ENCODE peak calls at places on chromosomes 11 and 22, in four cellular contexts. One of them, this sample, is unnamed.

GRCh38 chr22:38144025-38144405 is 33.5 kb upstream of the BAIAP2L2 start:
- DNase-seq in left ventricle myocardium inferior: no peak
- DNase-seq in transverse colon: no peak
- DNase-seq in MM.1S: no peak
- DNase-seq in this sample: no peak

GRCh38 chr11:86374586-86374985 is at the start of gene CCDC81:
- DNase-seq in MM.1S: no peak
- DNase-seq in transverse colon: no peak
- DNase-seq in left ventricle myocardium inferior: no peak
- DNase-seq in this sample: peak; percentile 46

GRCh38 chr11:65134952-65135632 is 773 bp upstream of the SYVN1 start:
- DNase-seq in left ventricle myocardium inferior: peak; percentile 89
- DNase-seq in transverse colon: peak; percentile 95
- DNase-seq in MM.1S: peak; percentile 96
- DNase-seq in this sample: peak; percentile 93

GRCh38 chr11:66176650-66177049 is 91.8 kb upstream of the RAB1B start:
- DNase-seq in transverse colon: no peak
- DNase-seq in MM.1S: no peak
- DNase-seq in left ventricle myocardium inferior: no peak
- DNase-seq in this sample: no peak

GRCh38 chr11:72787262-72788104 is 6.4 kb downstream of the STARD10 start:
- DNase-seq in MM.1S: no peak
- DNase-seq in left ventricle myocardium inferior: no peak
- DNase-seq in transverse colon: peak; percentile 72
- DNase-seq in this sample: no peak

GRCh38 chr11:11425806-11426205 is 72.8 kb upstream of the CSNK2A3 start:
- DNase-seq in left ventricle myocardium inferior: no peak
- DNase-seq in MM.1S: no peak
- DNase-seq in transverse colon: no peak
- DNase-seq in this sample: no peak

GRCh38 chr11:15101072-15101701 is 13.5 kb upstream of the INSC start:
- DNase-seq in MM.1S: peak; percentile 62
- DNase-seq in left ventricle myocardium inferior: peak; percentile 34
- DNase-seq in transverse colon: peak; percentile 73
- DNase-seq in this sample: peak; percentile 63

GRCh38 chr11:69201764-69202370 is 46.1 kb downstream of the SMIM38 start:
- DNase-seq in MM.1S: no peak
- DNase-seq in left ventricle myocardium inferior: no peak
- DNase-seq in transverse colon: no peak
- DNase-seq in this sample: no peak

GRCh38 chr11:17978553-17979287 is 34.1 kb downstream of the SERGEF start:
- DNase-seq in MM.1S: peak; percentile 36
- DNase-seq in transverse colon: peak; percentile 42
- DNase-seq in left ventricle myocardium inferior: peak; percentile 42
- DNase-seq in this sample: no peak

GRCh38 chr11:101046947-101047346 is 82.7 kb downstream of the PGR start:
- DNase-seq in left ventricle myocardium inferior: no peak
- DNase-seq in MM.1S: no peak
- DNase-seq in transverse colon: no peak
- DNase-seq in this sample: no peak

GRCh38 chr11:60485987-60486386 is 6.6 kb upstream of the MS4A12 start:
- DNase-seq in left ventricle myocardium inferior: no peak
- DNase-seq in MM.1S: peak; percentile 90
- DNase-seq in transverse colon: peak; percentile 34
- DNase-seq in this sample: no peak

GRCh38 chr11:120432056-120433018 is 79.2 kb upstream of the GRIK4 start:
- DNase-seq in transverse colon: no peak
- DNase-seq in MM.1S: no peak
- DNase-seq in left ventricle myocardium inferior: no peak
- DNase-seq in this sample: no peak

GRCh38 chr11:117271208-117271607 is 19.9 kb upstream of the BACE1-AS start:
- DNase-seq in MM.1S: no peak
- DNase-seq in left ventricle myocardium inferior: no peak
- DNase-seq in transverse colon: no peak
- DNase-seq in this sample: no peak

GRCh38 chr11:87529486-87529885 is 491.8 kb downstream of the TMEM135 start:
- DNase-seq in transverse colon: no peak
- DNase-seq in MM.1S: no peak
- DNase-seq in left ventricle myocardium inferior: no peak
- DNase-seq in this sample: no peak

GRCh38 chr11:71206186-71206585 is 46.2 kb downstream of the SHANK2 start:
- DNase-seq in transverse colon: peak; percentile 33
- DNase-seq in MM.1S: no peak
- DNase-seq in left ventricle myocardium inferior: no peak
- DNase-seq in this sample: peak; percentile 45

GRCh38 chr22:34841321-34841901 is 224.5 kb upstream of the ISX start:
- DNase-seq in transverse colon: no peak
- DNase-seq in left ventricle myocardium inferior: no peak
- DNase-seq in MM.1S: no peak
- DNase-seq in this sample: no peak

GRCh38 chr11:16789061-16789415 is 50.6 kb downstream of the C11orf58 start:
- DNase-seq in MM.1S: no peak
- DNase-seq in transverse colon: no peak
- DNase-seq in left ventricle myocardium inferior: no peak
- DNase-seq in this sample: peak; percentile 55

GRCh38 chr11:70696076-70696475 is 297.7 kb downstream of the CTTN start:
- DNase-seq in MM.1S: no peak
- DNase-seq in left ventricle myocardium inferior: no peak
- DNase-seq in transverse colon: no peak
- DNase-seq in this sample: peak; percentile 1

GRCh38 chr22:37088108-37088605 is 21.4 kb downstream of the TMPRSS6 start:
- DNase-seq in transverse colon: no peak
- DNase-seq in left ventricle myocardium inferior: no peak
- DNase-seq in MM.1S: no peak
- DNase-seq in this sample: no peak

GRCh38 chr11:129785383-129786111 is 30.1 kb upstream of the TMEM45B start:
- DNase-seq in MM.1S: no peak
- DNase-seq in transverse colon: no peak
- DNase-seq in left ventricle myocardium inferior: no peak
- DNase-seq in this sample: no peak
- TF ChIP-seq CTCF in MM.1S: peak; percentile 15
- TF ChIP-seq CTCF in transverse colon: no peak
- TF ChIP-seq CTCF in left ventricle myocardium inferior: peak; percentile 36
- TF ChIP-seq CTCF in this sample: peak; percentile 29

GRCh38 chr11:76694664-76695063 is 24.1 kb upstream of the LRRC32 start:
- DNase-seq in transverse colon: no peak
- DNase-seq in left ventricle myocardium inferior: no peak
- DNase-seq in MM.1S: no peak
- DNase-seq in this sample: no peak
- H3K4me3 ChIP-seq in transverse colon: no peak overlapping the region
- H3K4me3 ChIP-seq in left ventricle myocardium inferior: no peak overlapping the region
- H3K4me3 ChIP-seq in MM.1S: no peak overlapping the region
- H3K4me3 ChIP-seq in this sample: no peak overlapping the region

GRCh38 chr22:16609548-16610261 is 17.1 kb upstream of the CCT8L2 start:
- DNase-seq in transverse colon: no peak
- DNase-seq in left ventricle myocardium inferior: no peak
- DNase-seq in MM.1S: no peak
- DNase-seq in this sample: no peak
- H3K27me3 ChIP-seq in transverse colon: peaks cover 26% of the 10 kb centered on the region
- H3K27me3 ChIP-seq in left ventricle myocardium inferior: peaks cover 76% of the 10 kb centered on the region
- H3K27me3 ChIP-seq in MM.1S: no peaks in the 10 kb centered on the region
- H3K27me3 ChIP-seq in this sample: peaks cover 26% of the 10 kb centered on the region

DNA sequence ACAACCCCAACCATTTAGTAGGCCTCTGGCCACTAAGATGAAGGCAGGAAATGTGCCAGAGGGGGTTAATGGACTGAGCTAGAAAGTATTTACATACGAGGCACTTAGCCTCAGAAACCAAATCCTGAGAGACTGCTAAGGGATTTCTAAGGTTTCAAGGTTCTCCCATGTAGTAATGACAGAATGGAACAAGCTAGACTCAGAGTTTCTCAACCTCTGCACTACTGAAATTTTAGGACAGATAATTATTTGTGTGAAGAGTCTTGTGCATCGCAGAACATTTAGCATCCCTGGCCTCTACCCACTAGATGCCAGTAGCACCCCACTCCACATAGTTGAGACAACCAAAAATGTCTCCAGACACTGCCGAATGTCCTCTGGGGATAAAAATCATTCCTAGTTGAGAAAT is 54.8 kb upstream of the CHRM4 start:
- DNase-seq in left ventricle myocardium inferior: no peak
- DNase-seq in transverse colon: no peak
- DNase-seq in MM.1S: no peak
- DNase-seq in this sample: no peak
- TF ChIP-seq CTCF in left ventricle myocardium inferior: peak; percentile 28
- TF ChIP-seq CTCF in transverse colon: no peak
- TF ChIP-seq CTCF in MM.1S: no peak
- TF ChIP-seq CTCF in this sample: no peak

DNA sequence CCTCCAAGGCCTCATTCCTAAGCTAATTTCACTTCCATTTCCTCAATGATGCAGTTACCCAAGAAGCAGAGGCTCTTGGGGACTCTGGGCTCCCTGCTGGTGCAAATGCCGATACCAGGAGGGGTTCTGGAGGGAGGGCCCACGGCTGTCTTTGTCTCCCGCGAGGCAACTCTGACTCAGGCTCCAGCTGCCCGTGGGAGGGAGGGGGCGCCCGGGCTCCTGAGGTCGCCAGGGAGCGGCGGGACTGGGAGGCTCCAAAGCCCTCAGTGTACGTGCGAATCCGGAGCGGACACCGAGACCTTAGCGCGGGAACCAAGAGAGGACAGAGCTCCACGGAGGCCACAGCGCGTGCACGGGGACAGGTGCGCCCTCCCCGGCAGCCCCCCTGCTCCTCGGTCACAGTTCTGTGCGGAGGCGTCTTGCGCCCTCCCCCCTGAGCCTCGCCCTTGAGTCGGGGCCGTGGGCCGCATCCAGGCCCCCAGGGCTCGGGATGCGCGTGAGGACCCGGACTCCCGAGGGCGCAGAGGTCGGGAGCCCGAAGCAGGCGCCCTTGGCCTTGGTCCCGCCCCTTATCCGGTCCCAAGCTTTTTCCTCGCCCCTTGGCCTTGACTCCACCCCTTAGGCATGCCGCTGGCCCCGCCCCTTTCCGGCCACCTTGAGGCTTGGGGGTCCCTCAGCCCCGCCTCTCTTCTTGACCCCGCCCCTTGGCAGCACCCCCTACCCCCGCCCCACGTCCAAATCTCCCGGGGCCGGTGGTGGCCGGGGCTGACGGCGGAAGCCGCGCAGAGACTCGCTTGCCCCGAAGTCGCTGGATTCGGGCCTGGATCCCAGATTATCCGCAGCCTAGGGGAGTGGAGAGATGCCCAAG is 4.7 kb upstream of the SHISA8 start:
- DNase-seq in transverse colon: peak; percentile 82
- DNase-seq in MM.1S: peak; percentile 31
- DNase-seq in left ventricle myocardium inferior: peak; percentile 70
- DNase-seq in this sample: peak; percentile 74
- H3K4me3 ChIP-seq in transverse colon: peak overlapping the region; percentile 58
- H3K4me3 ChIP-seq in MM.1S: peak overlapping the region; percentile 55
- H3K4me3 ChIP-seq in left ventricle myocardium inferior: peak overlapping the region; percentile 70
- H3K4me3 ChIP-seq in this sample: peak overlapping the region; percentile 62

DNA sequence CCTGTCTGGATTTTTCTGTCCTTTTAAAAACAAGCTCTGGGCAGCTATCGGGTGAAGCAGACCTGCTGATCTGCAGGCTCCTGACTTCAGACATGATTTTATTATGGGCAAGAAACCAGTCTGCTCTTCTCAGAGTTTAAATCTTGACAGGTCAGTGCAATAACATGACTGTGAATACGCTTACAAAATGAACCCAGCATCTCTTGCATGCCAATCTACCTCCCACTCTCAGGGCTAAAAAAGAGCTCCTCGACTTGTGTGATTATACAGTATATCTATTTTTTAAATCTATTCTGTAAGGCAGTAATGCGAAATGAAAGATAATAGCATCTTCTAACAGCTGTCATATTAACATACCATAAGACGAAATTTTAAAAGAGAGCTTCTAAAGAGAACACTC is 18.7 kb upstream of the ASPHD2 start:
- DNase-seq in MM.1S: no peak
- DNase-seq in transverse colon: no peak
- DNase-seq in left ventricle myocardium inferior: no peak
- DNase-seq in this sample: no peak
- H3K27me3 ChIP-seq in MM.1S: peaks cover 6% of the 10 kb centered on the region
- H3K27me3 ChIP-seq in transverse colon: peaks cover 11% of the 10 kb centered on the region
- H3K27me3 ChIP-seq in left ventricle myocardium inferior: peaks cover 95% of the 10 kb centered on the region
- H3K27me3 ChIP-seq in this sample: peaks cover 10% of the 10 kb centered on the region